ENCODE peak calls at places on chromosomes 6 and 20, in four cellular contexts. G is activated naive CD8-positive, alpha-beta T cell treated with anti-CD3 and anti-CD28 coated beads, Interleukin-2, amount 50 U/mL, for 24 hours; R is T-cell; F is stimulated activated CD4-positive, alpha-beta T cell treated with anti-CD3 and anti-CD28 coated beads, Interleukin-4, amount 100 ng/mL, for 48 hours. T is an unnamed sample.

GRCh38 chr20:43558412-43559146 is at the start of gene SGK2:
- DNase-seq in G (no peak), R (no peak), F (no peak), T (no peak)

GRCh38 chr20:4962257-4962855 is 39.0 kb downstream of the SLC23A2 start:
- DNase-seq in G (peak), R (peak), F (no peak), T (peak)

GRCh38 chr6:98529364-98529763 is 305.0 kb upstream of the POU3F2 start:
- DNase-seq in G (no peak), R (no peak), F (no peak), T (no peak)

GRCh38 chr6:3596736-3597135 is 139.9 kb upstream of the SLC22A23 start:
- DNase-seq in G (no peak), R (no peak), F (no peak), T (no peak)

GRCh38 chr6:16440656-16441212 is 202.3 kb downstream of the GMPR start:
- DNase-seq in G (no peak), R (no peak), F (no peak), T (no peak)

GRCh38 chr6:82257088-82257774 is 9.7 kb upstream of the IBTK start:
- DNase-seq in G (no peak), R (no peak), F (no peak), T (no peak)

GRCh38 chr6:89073014-89073620 is 7.4 kb upstream of the PNRC1 start:
- DNase-seq in G (no peak), R (no peak), F (no peak), T (no peak)

GRCh38 chr6:157099912-157100593 is 223.3 kb downstream of the TMEM242 start:
- DNase-seq in G (peak), R (peak), F (peak), T (peak)

GRCh38 chr20:61391812-61392520 is 139.9 kb downstream of the CDH4 start:
- DNase-seq in G (no peak), R (no peak), F (no peak), T (no peak)

GRCh38 chr6:79713701-79714322 is 82.7 kb downstream of the SH3BGRL2 start:
- DNase-seq in G (peak), R (peak), F (peak), T (no peak)

GRCh38 chr6:87473419-87473903 is 687 bp downstream of the SLC35A1 start:
- DNase-seq in G (no peak), R (no peak), F (peak), T (peak)

GRCh38 chr20:37915800-37916570 is 13.1 kb downstream of the VSTM2L start:
- DNase-seq in G (no peak), R (no peak), F (no peak), T (no peak)